ENCODE peak calls at places on chromosomes 12 and 14, in nine cellular contexts. P is choroid plexus epithelial cell; M is cardiac fibroblast; S is CD8-positive, alpha-beta T cell; G is AG10803; V is tibial nerve; K is PC-9; R is A549; B is psoas muscle. O is an unnamed sample.

GRCh38 chr14:50599700-50600444 is 39.9 kb downstream of the ATL1 start:
- DNase-seq in M (peak), S (no peak), K (no peak), B (no peak), R (peak), P (peak), V (no peak), G (peak), O (peak)

GRCh38 chr14:69620211-69620611 is 8.8 kb downstream of the SUSD6 start:
- DNase-seq in B (no peak), S (no peak), P (no peak), K (no peak), G (no peak), M (no peak), V (no peak), R (no peak), O (no peak)

GRCh38 chr12:124371970-124372555 is 77.2 kb downstream of the RFLNA start:
- DNase-seq in M (no peak), P (no peak), V (no peak), B (no peak), G (no peak), S (no peak), R (no peak), K (no peak), O (no peak)

GRCh38 chr12:45745861-45746277 is 16.4 kb downstream of the ARID2 start:
- DNase-seq in V (no peak), P (peak), M (peak), S (no peak), B (no peak), G (peak), K (no peak), R (no peak), O (peak)

GRCh38 chr12:79954037-79954436 is 19.1 kb upstream of the PPP1R12A start:
- DNase-seq in S (no peak), K (no peak), R (no peak), B (no peak), M (no peak), P (no peak), V (no peak), G (no peak), O (no peak)

GRCh38 chr12:10122689-10123088 is 7.3 kb downstream of the CLEC7A start:
- DNase-seq in M (no peak), R (no peak), V (no peak), G (no peak), B (no peak), S (no peak), K (no peak), P (no peak), O (no peak)

GRCh38 chr14:28143340-28143739 is 623.2 kb upstream of the FOXG1 start:
- DNase-seq in P (no peak), G (no peak), M (no peak), B (no peak), S (no peak), K (no peak), V (no peak), R (no peak), O (no peak)

GRCh38 chr12:52686756-52687487 is 6.7 kb upstream of the KRT1 start:
- DNase-seq in V (no peak), S (no peak), M (no peak), G (no peak), R (no peak), K (no peak), P (no peak), B (no peak), O (no peak)

GRCh38 chr12:72010365-72010764 is 71.7 kb downstream of the TPH2 start:
- DNase-seq in P (no peak), S (no peak), M (no peak), B (no peak), G (peak), V (no peak), K (no peak), R (no peak), O (no peak)

GRCh38 chr12:115932073-115932472 is 345.4 kb downstream of the MED13L start:
- DNase-seq in P (no peak), K (no peak), R (no peak), S (no peak), G (no peak), M (no peak), B (no peak), V (no peak), O (no peak)

GRCh38 chr12:110928700-110929099 is 8.3 kb upstream of the MYL2 start:
- DNase-seq in B (peak), P (no peak), R (no peak), G (no peak), K (no peak), M (no peak), V (no peak), S (no peak), O (no peak)

GRCh38 chr14:95156153-95156764 is 1.1 kb downstream of the DICER1 start:
- DNase-seq in G (peak), S (no peak), R (no peak), B (no peak), K (no peak), V (no peak), P (peak), M (peak), O (peak)

GRCh38 chr14:50060871-50061663 is 55.3 kb downstream of the VCPKMT start:
- DNase-seq in V (peak), G (peak), M (peak), S (peak), K (peak), R (peak), B (peak), P (peak), O (peak)

GRCh38 chr14:65709576-65709975 is 297.0 kb downstream of the FUT8 start:
- DNase-seq in G (peak), B (no peak), K (no peak), R (no peak), M (peak), P (no peak), V (no peak), S (no peak), O (peak)

GRCh38 chr12:119406811-119407210 is 72.3 kb downstream of the CCDC60 start:
- DNase-seq in B (no peak), G (no peak), V (no peak), K (no peak), S (no peak), P (no peak), R (no peak), M (no peak), O (no peak)

GRCh38 chr12:58364389-58365086 is 423.2 kb downstream of the ATP23 start:
- DNase-seq in V (no peak), B (no peak), G (peak), K (peak), R (peak), M (peak), S (no peak), P (peak), O (peak)

GRCh38 chr12:89173096-89173495 is 179.2 kb downstream of the DUSP6 start:
- DNase-seq in V (no peak), G (no peak), R (no peak), K (no peak), M (peak), S (no peak), P (no peak), B (no peak), O (no peak)

GRCh38 chr14:87049886-87050820 is 942.8 kb downstream of the GALC start:
- DNase-seq in G (peak), B (no peak), M (peak), V (no peak), K (peak), P (peak), S (no peak), R (peak), O (peak)

GRCh38 chr14:34937442-34937841 is 45.4 kb upstream of the SRP54 start:
- DNase-seq in M (no peak), R (no peak), P (no peak), K (no peak), B (no peak), V (no peak), G (no peak), S (no peak), O (no peak)

GRCh38 chr12:48013287-48013686 is 9.0 kb upstream of the COL2A1 start:
- DNase-seq in K (no peak), V (no peak), G (no peak), R (no peak), S (no peak), P (no peak), B (no peak), M (no peak), O (no peak)

GRCh38 chr14:97625512-97625911 is 828.3 kb downstream of the VRK1 start:
- DNase-seq in M (no peak), R (no peak), K (no peak), S (no peak), V (no peak), G (no peak), P (no peak), B (no peak), O (no peak)

GRCh38 chr14:100548939-100549338 is 38.3 kb downstream of the BEGAIN start:
- DNase-seq in R (no peak), M (no peak), G (no peak), V (no peak), P (no peak), K (no peak), B (no peak), S (no peak), O (no peak)

GRCh38 chr12:98343002-98343567 is 172.3 kb upstream of the TMPO start:
- DNase-seq in S (no peak), V (no peak), M (no peak), K (no peak), P (no peak), G (no peak), B (no peak), R (no peak), O (no peak)

GRCh38 chr12:132784580-132784979 is 22.9 kb upstream of the ANKLE2 start:
- DNase-seq in P (no peak), S (no peak), B (no peak), R (no peak), V (no peak), M (no peak), K (no peak), G (no peak), O (no peak)

GRCh38 chr12:6225630-6226001 is 25.4 kb downstream of the CD9 start:
- DNase-seq in G (peak), R (no peak), K (no peak), P (no peak), S (no peak), M (peak), V (no peak), B (no peak), O (peak)

GRCh38 chr12:110641512-110641911 is 27.6 kb downstream of the TCTN1 start:
- DNase-seq in K (no peak), P (peak), B (no peak), V (no peak), G (no peak), M (peak), S (no peak), R (no peak), O (peak)

GRCh38 chr14:90996967-90997366 is 63.5 kb downstream of the RPS6KA5 start:
- DNase-seq in M (no peak), R (no peak), K (no peak), S (no peak), V (no peak), P (no peak), G (no peak), B (no peak), O (no peak)

GRCh38 chr14:103697601-103698379 is 17.5 kb downstream of the XRCC3 start:
- DNase-seq in K (no peak), G (no peak), M (no peak), P (no peak), S (no peak), V (no peak), B (peak), R (no peak), O (no peak)

GRCh38 chr14:89503458-89503996 is 86.5 kb upstream of the FOXN3 start:
- DNase-seq in G (no peak), K (no peak), B (no peak), P (no peak), V (no peak), S (no peak), R (no peak), M (no peak), O (no peak)

GRCh38 chr14:79836577-79836976 is 374.7 kb downstream of the DIO2 start:
- DNase-seq in M (no peak), G (no peak), K (no peak), R (no peak), S (no peak), B (no peak), V (no peak), P (peak), O (peak)

GRCh38 chr12:124316257-124316656 is 21.4 kb downstream of the RFLNA start:
- DNase-seq in S (no peak), G (no peak), M (no peak), P (no peak), K (no peak), V (no peak), R (no peak), B (no peak), O (no peak)

GRCh38 chr14:20652996-20653975 is 11.8 kb upstream of the OR6S1 start:
- DNase-seq in B (no peak), K (no peak), M (peak), V (no peak), R (peak), G (peak), S (no peak), P (peak), O (peak)

GRCh38 chr12:113987261-113988063 is 21.3 kb upstream of the RBM19 start:
- DNase-seq in G (no peak), M (no peak), B (no peak), S (no peak), V (no peak), R (no peak), P (no peak), K (no peak), O (no peak)

GRCh38 chr12:116320839-116321238 is 43.3 kb upstream of the MED13L start:
- DNase-seq in R (no peak), G (peak), M (no peak), V (no peak), S (no peak), P (no peak), B (no peak), K (peak), O (peak)

GRCh38 chr12:111407371-111408115 is 1.8 kb downstream of the SH2B3 start:
- DNase-seq in R (no peak), M (peak), K (no peak), V (no peak), B (no peak), S (no peak), P (peak), G (no peak), O (no peak)

GRCh38 chr12:127809236-127809635 is 457.7 kb upstream of the TMEM132C start:
- DNase-seq in G (peak), P (peak), R (no peak), B (no peak), V (no peak), K (no peak), S (no peak), M (peak), O (peak)

GRCh38 chr14:53793790-53794560 is 162.7 kb downstream of the BMP4 start:
- DNase-seq in M (peak), R (no peak), V (no peak), G (no peak), S (no peak), B (peak), P (no peak), K (no peak), O (no peak)

GRCh38 chr14:23559921-23560520 is 4.0 kb downstream of the THTPA start:
- DNase-seq in B (no peak), M (no peak), G (no peak), P (no peak), V (no peak), R (no peak), K (no peak), S (no peak), O (no peak)
- TF ChIP-seq CTCF in B (no peak), M (no peak), G (no peak), P (no peak), V (no peak), R (no peak), K (no peak), S (no peak), O (no peak)

DNA sequence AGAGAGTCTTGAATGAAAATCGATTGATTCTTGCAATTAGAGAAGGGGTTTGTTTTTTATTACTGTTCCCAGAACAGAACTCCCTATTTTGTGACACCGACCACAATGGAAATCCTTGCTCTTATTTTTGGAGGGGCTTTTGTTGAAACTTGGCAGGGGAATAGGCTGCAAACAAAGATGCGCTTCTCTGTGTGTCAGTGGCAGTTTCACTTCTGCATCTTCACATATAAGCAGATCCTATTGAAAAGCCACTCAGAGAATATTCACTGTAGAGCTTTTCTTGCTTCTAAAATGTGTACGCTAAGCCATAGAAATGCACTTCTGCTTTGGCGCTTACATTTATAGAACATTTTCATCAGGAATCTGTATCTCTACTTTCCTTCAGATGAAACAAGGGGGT is 1822.4 kb upstream of the SEL1L start:
- DNase-seq in M (no peak), B (no peak), R (no peak), V (no peak), S (no peak), G (no peak), K (no peak), P (no peak), O (no peak)
- H3K4me3 ChIP-seq in M (no peak), B (no peak), R (no peak), V (no peak), S (no peak), G (no peak), K (no peak), P (no peak), O (no peak)

GRCh38 chr14:36857842-36858445 is 196.3 kb downstream of the PAX9 start:
- DNase-seq in S (no peak), V (peak), G (no peak), M (no peak), P (no peak), R (no peak), K (no peak), B (peak), O (no peak)
- TF ChIP-seq CTCF in S (no peak), V (no peak), G (no peak), M (no peak), P (no peak), R (no peak), K (no peak), B (no peak), O (no peak)

DNA sequence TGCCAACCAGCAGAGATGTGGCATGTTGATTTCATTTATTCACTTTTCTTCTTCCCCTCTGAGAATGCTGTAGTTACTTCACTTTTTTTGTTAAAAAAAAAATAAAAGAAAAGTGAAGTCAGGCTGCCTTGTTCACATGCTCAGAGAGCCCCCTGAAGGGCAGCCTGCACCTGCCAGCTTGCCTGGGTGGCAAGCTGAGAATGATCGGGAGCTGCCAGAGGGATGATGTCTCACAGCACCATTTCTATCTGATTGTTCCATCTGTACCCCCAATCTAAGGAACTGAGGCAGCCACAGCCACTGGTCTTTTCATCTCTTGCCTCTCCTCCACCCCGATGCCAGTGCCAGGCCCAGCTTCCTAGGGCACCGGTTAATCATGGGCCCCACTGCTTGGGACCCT is 118.2 kb downstream of the TSPAN9 start:
- DNase-seq in K (no peak), V (no peak), B (no peak), S (no peak), P (no peak), R (no peak), G (no peak), M (no peak), O (no peak)
- H3K4me3 ChIP-seq in K (no peak), V (no peak), B (no peak), S (no peak), P (no peak), R (no peak), G (no peak), M (no peak), O (no peak)

DNA sequence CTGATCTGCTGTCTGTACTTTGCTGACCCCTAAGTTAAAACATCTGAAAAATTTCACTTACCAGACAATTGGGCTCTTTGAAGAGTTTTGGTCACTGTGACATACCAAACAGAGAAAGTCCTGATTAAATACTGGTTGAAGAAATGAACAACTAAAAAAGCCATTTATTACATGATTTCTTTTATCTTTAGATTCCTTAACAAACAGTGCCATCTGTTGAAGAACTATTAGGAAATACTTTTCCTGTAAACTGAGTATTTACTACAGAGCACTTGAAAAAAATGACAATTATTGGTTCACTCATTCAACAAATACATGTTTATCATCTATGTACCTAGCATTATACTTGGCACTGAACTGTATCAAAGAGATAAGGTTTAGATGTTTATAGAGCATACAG is 6.5 kb upstream of the WASHC4 start:
- DNase-seq in S (no peak), P (peak), B (no peak), V (no peak), M (peak), R (no peak), G (peak), K (no peak), O (peak)
- TF ChIP-seq CTCF in S (no peak), P (peak), B (no peak), V (peak), M (no peak), R (peak), G (no peak), K (peak), O (no peak)